ENCODE peak calls at places on chromosomes 4 and X, in six cellular contexts. X is colonic mucosa, J is tibial artery, W is psoas muscle, Y is IMR-90, C is neural progenitor cell. B is an unnamed sample.

GRCh38 chr4:144584428-144584827 is 61.5 kb upstream of the HHIP start:
- DNase-seq in W (no peak), J (no peak), Y (no peak), C (no peak), X (no peak), B (no peak)

GRCh38 chr4:5908836-5909235 is 15.9 kb upstream of the CRMP1 start:
- DNase-seq in X (no peak), J (no peak), C (no peak), Y (no peak), W (no peak), B (no peak)

GRCh38 chrX:154307207-154307606 is 11.6 kb downstream of the TKTL1 start:
- DNase-seq in W (no peak), X (no peak), Y (no peak), J (no peak), C (no peak), B (no peak)

GRCh38 chrX:150558424-150558823 is 10.0 kb upstream of the MTM1 start:
- DNase-seq in C (peak), X (no peak), W (no peak), Y (no peak), J (no peak), B (no peak)

GRCh38 chr4:47703964-47704363 is 133.9 kb downstream of the CORIN start:
- DNase-seq in J (no peak), C (no peak), Y (no peak), W (no peak), X (no peak), B (no peak)

GRCh38 chrX:50183891-50184290 is 16.9 kb downstream of the AKAP4 start:
- DNase-seq in J (no peak), W (no peak), Y (no peak), X (no peak), C (no peak), B (no peak)

GRCh38 chr4:1194028-1194900 is 21.9 kb upstream of the SPON2 start:
- DNase-seq in J (peak), Y (peak), W (peak), X (peak), C (no peak), B (no peak)

GRCh38 chrX:150543230-150544155 is 24.9 kb upstream of the MTM1 start:
- DNase-seq in J (no peak), X (no peak), Y (no peak), C (peak), W (no peak), B (no peak)

GRCh38 chrX:119013146-119013545 is 38.7 kb downstream of the LONRF3 start:
- DNase-seq in C (no peak), W (no peak), J (no peak), Y (no peak), X (no peak), B (no peak)

GRCh38 chr4:126939401-126939800 is 693.4 kb upstream of the INTU start:
- DNase-seq in X (no peak), Y (peak), C (no peak), W (no peak), J (no peak), B (peak)

GRCh38 chr4:153634737-153635353 is 49.2 kb upstream of the TLR2 start:
- DNase-seq in Y (peak), C (peak), J (no peak), X (no peak), W (no peak), B (peak)

GRCh38 chrX:131677655-131678628 is 134.1 kb downstream of the OR13H1 start:
- DNase-seq in C (peak), X (peak), W (no peak), Y (peak), J (no peak), B (peak)

GRCh38 chr4:122099896-122100295 is 52.2 kb upstream of the BLTP1 start:
- DNase-seq in C (no peak), X (no peak), Y (peak), W (no peak), J (no peak), B (peak)

GRCh38 chr4:98481167-98481566 is 177.2 kb downstream of the TSPAN5 start:
- DNase-seq in C (no peak), X (no peak), J (no peak), Y (no peak), W (no peak), B (no peak)

GRCh38 chrX:54509401-54509800 is 13.4 kb upstream of the FGD1 start:
- DNase-seq in Y (peak), C (no peak), X (no peak), W (no peak), J (no peak), B (no peak)

GRCh38 chr4:153427363-153428071 is 38.6 kb upstream of the TMEM131L start:
- DNase-seq in Y (peak), J (no peak), X (no peak), C (no peak), W (no peak), B (peak)

GRCh38 chr4:1200425-1201035 is 28.1 kb upstream of the SPON2 start:
- DNase-seq in X (peak), Y (peak), C (no peak), W (peak), J (peak), B (no peak)

GRCh38 chr4:78704981-78705757 is 71.0 kb upstream of the BMP2K start:
- DNase-seq in X (no peak), J (no peak), Y (peak), C (no peak), W (no peak), B (peak)

GRCh38 chr4:13892739-13893105 is 265.2 kb upstream of the BOD1L1 start:
- DNase-seq in J (no peak), Y (peak), C (no peak), X (no peak), W (no peak), B (no peak)

GRCh38 chr4:52864816-52865215 is 2.7 kb downstream of the RASL11B start:
- DNase-seq in J (no peak), Y (peak), X (no peak), W (no peak), C (no peak), B (no peak)

GRCh38 chrX:39874202-39874816 is 223.4 kb downstream of the BCOR start:
- DNase-seq in C (no peak), J (no peak), W (no peak), X (no peak), Y (peak), B (peak)

GRCh38 chr4:165715211-165715610 is 157.8 kb upstream of the TLL1 start:
- DNase-seq in J (no peak), C (no peak), Y (no peak), X (no peak), W (no peak), B (no peak)

GRCh38 chr4:181637186-181638105 is 605.8 kb upstream of the TENM3 start:
- DNase-seq in J (no peak), Y (peak), W (no peak), X (no peak), C (no peak), B (no peak)

GRCh38 chrX:121831601-121832000 is 784.2 kb downstream of the GLUD2 start:
- DNase-seq in J (no peak), Y (no peak), X (no peak), W (no peak), C (no peak), B (peak)

GRCh38 chr4:14315129-14315528 is 687.2 kb upstream of the CPEB2 start:
- DNase-seq in C (no peak), Y (no peak), J (no peak), W (no peak), X (no peak), B (no peak)

GRCh38 chrX:103630171-103630511 is 1.4 kb downstream of the TCEAL1 start:
- DNase-seq in J (no peak), Y (no peak), W (no peak), X (no peak), C (no peak), B (no peak)

GRCh38 chrX:103628386-103629290 is at the start of gene TCEAL1:
- DNase-seq in W (peak), C (peak), J (peak), X (peak), Y (peak), B (peak)

GRCh38 chrX:103626855-103627254 is 1.9 kb upstream of the TCEAL1 start:
- DNase-seq in C (no peak), X (no peak), W (no peak), J (no peak), Y (peak), B (peak)

GRCh38 chrX:103631145-103631544 is 2.4 kb downstream of the TCEAL1 start:
- DNase-seq in C (no peak), Y (no peak), X (no peak), W (no peak), J (no peak), B (no peak)

DNA sequence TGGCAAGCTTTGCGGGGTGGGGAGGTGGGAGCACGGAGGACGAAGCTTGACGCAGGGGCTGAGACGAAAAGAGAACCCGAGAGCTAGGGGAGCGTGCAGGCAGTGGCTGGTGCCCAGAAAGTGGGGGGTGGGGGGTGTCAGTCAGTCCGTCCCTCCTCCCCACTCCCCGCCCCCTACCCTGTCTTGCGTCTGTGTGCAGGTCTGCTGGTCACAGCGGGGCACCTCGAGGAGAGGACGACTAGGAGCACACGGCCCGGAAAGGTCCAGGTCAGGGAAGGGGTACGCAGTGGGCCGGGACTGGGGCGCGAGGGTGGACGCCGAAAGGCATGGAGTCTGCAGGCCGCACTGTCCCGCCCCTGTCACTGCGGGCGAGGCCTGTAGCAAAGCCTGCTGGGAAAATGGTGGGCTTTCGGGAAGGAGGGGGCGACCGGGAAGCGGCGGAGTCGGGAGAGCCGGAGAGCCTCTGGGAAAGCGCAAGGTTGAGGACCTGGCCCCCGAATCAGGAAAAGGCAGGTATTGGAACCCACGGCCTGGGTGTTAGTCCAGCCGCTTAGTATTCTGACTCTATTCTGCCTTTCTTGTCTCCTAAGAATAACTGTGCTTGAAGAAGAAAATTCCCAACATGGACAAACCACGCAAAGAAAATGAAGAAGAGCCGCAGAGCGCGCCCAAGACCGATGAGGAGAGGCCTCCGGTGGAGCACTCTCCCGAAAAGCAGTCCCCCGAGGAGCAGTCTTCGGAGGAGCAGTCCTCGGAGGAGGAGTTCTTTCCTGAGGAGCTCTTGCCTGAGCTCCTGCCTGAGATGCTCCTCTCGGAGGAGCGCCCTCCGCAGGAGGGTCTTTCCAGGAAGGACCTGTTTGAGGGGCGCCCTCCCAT is 758 bp downstream of the TCEAL1 start:
- DNase-seq in Y (peak), X (peak), C (peak), J (peak), W (peak), B (peak)
- TF ChIP-seq CTCF in Y (peak), X (peak), C (peak), J (no peak), W (peak), B (peak)

GRCh38 chr4:156516698-156517097 is 454.9 kb downstream of the PDGFC start:
- DNase-seq in X (no peak), J (no peak), W (no peak), Y (peak), C (no peak), B (no peak)

GRCh38 chr4:156515295-156515694 is 456.3 kb downstream of the PDGFC start:
- DNase-seq in C (no peak), X (no peak), Y (peak), J (no peak), W (no peak), B (no peak)

GRCh38 chr4:156517546-156517945 is 454.1 kb downstream of the PDGFC start:
- DNase-seq in X (no peak), Y (no peak), W (no peak), C (no peak), J (no peak), B (no peak)

GRCh38 chr4:156517956-156518355 is 453.6 kb downstream of the PDGFC start:
- DNase-seq in X (no peak), W (no peak), C (no peak), Y (no peak), J (no peak), B (no peak)

DNA sequence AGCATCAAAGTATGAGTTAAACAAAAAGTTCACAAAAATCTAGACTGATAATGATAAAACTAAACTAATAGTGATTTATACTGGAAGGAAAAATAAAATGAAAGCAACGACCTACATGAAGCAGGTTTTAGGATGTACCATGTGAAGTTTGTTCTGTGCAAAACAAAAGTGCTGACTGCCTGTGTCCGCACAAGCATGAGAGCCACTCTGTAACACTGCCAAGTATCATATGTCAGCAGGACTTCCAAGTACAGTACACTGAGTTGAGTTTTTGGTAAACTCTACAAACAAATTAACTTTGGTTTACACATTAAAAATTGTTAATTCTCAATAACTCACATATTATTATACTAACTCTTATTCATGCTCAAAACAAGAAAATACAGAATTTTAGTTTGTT is 459.0 kb downstream of the PDGFC start:
- DNase-seq in W (no peak), X (no peak), J (no peak), C (no peak), Y (peak), B (peak)
- H3K4me3 ChIP-seq in W (no peak), X (no peak), J (no peak), C (no peak), Y (no peak), B (no peak)

GRCh38 chrX:115968436-115969252 is 201.9 kb upstream of the AGTR2 start:
- DNase-seq in W (peak), X (peak), J (no peak), C (peak), Y (no peak), B (peak)
- TF ChIP-seq CTCF in W (no peak), X (no peak), J (no peak), C (peak), Y (no peak), B (peak)

DNA sequence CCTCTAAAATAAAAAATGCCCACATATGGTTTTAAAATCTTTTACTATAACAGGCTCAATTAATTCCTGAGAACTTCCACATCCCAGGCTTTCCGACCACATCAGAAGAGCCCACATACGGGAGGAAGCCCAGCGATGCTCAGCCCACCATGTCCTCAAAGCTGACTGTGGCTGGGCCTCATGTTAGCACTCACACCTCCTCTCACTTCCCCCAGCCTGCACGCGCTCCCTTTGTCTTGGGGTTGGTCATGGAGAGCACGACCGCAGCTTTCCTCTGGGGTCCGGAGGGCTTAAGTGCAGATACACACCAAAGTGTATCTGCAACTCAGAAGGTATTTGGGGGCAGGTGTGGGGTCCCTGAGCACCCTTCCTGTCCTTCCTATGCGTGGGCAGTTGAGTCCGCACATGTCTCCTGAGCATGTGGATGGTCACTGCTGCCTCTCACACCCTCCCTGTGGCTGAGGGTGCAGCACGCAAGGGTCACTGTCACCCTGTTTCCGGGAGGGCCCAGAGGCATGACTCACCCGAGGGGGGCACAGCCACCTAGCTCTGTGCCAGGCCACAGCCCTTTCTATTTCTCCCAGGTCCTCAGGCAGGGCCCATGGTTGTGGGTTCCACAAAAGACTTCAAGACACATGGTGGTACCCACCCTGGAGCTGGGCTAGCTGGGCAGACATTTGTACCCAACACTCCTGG is 21.2 kb downstream of the WDR1 start:
- DNase-seq in Y (no peak), W (peak), X (no peak), C (no peak), J (no peak), B (no peak)
- H3K4me3 ChIP-seq in Y (no peak), W (peak), X (no peak), C (no peak), J (no peak), B (no peak)

GRCh38 chr4:21451032-21451431 is 497.5 kb downstream of the KCNIP4 start:
- DNase-seq in J (no peak), C (no peak), W (no peak), Y (peak), X (no peak), B (peak)
- TF ChIP-seq CTCF in J (no peak), C (no peak), W (no peak), Y (no peak), X (no peak), B (no peak)

DNA sequence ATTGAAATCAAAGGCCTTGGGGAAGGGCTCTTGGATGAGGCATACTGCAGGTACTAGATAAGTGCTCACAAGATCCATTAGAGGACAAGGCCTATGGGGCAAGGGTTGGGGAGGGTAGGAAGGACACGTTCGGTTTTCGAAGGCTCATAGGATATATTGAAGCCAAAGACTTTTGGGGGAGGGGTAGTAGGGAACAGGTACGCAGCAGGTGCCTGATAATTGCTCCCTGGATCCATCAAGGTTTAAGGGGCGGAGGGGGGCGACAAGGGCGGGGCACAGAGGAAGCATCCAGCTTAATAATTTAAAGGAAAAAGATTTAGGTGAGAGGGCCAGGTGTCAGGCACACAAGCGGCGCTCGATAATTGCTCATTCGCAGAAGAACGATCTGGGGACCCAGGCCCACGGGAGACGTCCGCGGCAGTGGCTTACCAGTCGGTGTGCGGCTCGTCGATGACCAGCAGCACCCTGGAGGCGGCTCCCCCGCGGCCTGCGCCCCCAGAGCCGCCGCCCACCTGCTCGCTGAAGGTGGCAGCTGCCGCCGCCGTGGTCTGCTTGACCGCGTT is 653 bp downstream of the SYN1 start:
- DNase-seq in C (no peak), X (no peak), J (no peak), W (no peak), Y (no peak), B (no peak)
- H3K4me3 ChIP-seq in C (peak), X (no peak), J (no peak), W (no peak), Y (no peak), B (no peak)

GRCh38 chr4:88616275-88616996 is 24.2 kb downstream of the HERC3 start:
- DNase-seq in X (no peak), C (no peak), Y (peak), J (no peak), W (peak), B (peak)

GRCh38 chr4:88610771-88611170 is 18.5 kb downstream of the HERC3 start:
- DNase-seq in C (no peak), Y (peak), J (peak), W (peak), X (no peak), B (peak)

GRCh38 chr4:88609387-88609786 is 17.1 kb downstream of the HERC3 start:
- DNase-seq in W (no peak), C (no peak), Y (no peak), X (no peak), J (no peak), B (peak)

GRCh38 chr4:88614058-88614457 is 21.8 kb downstream of the HERC3 start:
- DNase-seq in C (no peak), X (no peak), J (no peak), Y (no peak), W (no peak), B (no peak)

GRCh38 chr4:88613417-88613875 is 21.2 kb downstream of the HERC3 start:
- DNase-seq in X (no peak), J (no peak), C (no peak), W (no peak), Y (no peak), B (no peak)
- TF ChIP-seq CTCF in X (no peak), J (no peak), C (no peak), W (no peak), Y (no peak), B (no peak)

GRCh38 chrX:75522565-75523411 is at the start of gene ZDHHC15:
- DNase-seq in J (peak), W (peak), Y (no peak), X (peak), C (peak), B (peak)
- H3K4me3 ChIP-seq in J (peak), W (peak), Y (no peak), X (peak), C (peak), B (peak)

B was measured in epithelial cell of esophagus.